ENCODE peak calls at places on chromosomes 11 and 22, in six cellular contexts. I is body of pancreas, Z is cardiac muscle cell, T is heart right ventricle, O is AG04449, P is MM.1S. C is an unnamed sample.
A peak's percentile ranks its signal among the peaks of the same experiment; 100 is the strongest.

GRCh38 chr11:109362059-109362458 is 59.9 kb upstream of the C11orf87 start:
- DNase-seq in O (no peak), I (no peak), T (no peak), Z (no peak), P (no peak), C (no peak)

GRCh38 chr22:46537221-46537945 is at the start of gene CELSR1:
- DNase-seq in P (no peak), I (no peak), O (no peak), Z (peak; percentile 84), T (no peak), C (no peak)

GRCh38 chr11:116472661-116473060 is 300.1 kb downstream of the BUD13 start:
- DNase-seq in I (no peak), P (no peak), T (no peak), O (no peak), Z (no peak), C (no peak)

GRCh38 chr22:41563051-41563711 is 2.4 kb downstream of the CSDC2 start:
- DNase-seq in Z (no peak), I (peak; percentile 47), T (no peak), O (no peak), P (no peak), C (no peak)

GRCh38 chr22:39220450-39220849 is 24.3 kb downstream of the PDGFB start:
- DNase-seq in O (no peak), I (no peak), P (no peak), Z (no peak), T (no peak), C (no peak)

GRCh38 chr11:77267910-77268309 is 33.6 kb downstream of the GDPD4 start:
- DNase-seq in Z (no peak), T (no peak), P (no peak), O (peak; percentile 61), I (no peak), C (no peak)

GRCh38 chr11:45921561-45922424 is 663 bp upstream of the LARGE2 start:
- DNase-seq in T (no peak), Z (peak; percentile 55), O (no peak), I (peak; percentile 95), P (peak; percentile 75), C (no peak)

GRCh38 chr11:64788321-64789215 is 10.2 kb upstream of the SF1 start:
- DNase-seq in T (no peak), I (no peak), Z (no peak), O (no peak), P (no peak), C (no peak)

GRCh38 chr11:71999813-72000590 is 1.3 kb downstream of the IL18BP start:
- DNase-seq in P (no peak), I (no peak), O (no peak), Z (no peak), T (no peak), C (no peak)

GRCh38 chr11:131242616-131243015 is 127.8 kb upstream of the NTM start:
- DNase-seq in O (no peak), T (no peak), P (no peak), Z (no peak), I (no peak), C (no peak)

GRCh38 chr11:5625281-5625680 is 480 bp downstream of the TRIM34 start:
- DNase-seq in T (no peak), O (no peak), I (no peak), Z (no peak), P (no peak), C (no peak)

GRCh38 chr11:6742260-6742659 is 29.5 kb downstream of the OR2AG2 start:
- DNase-seq in I (no peak), T (no peak), O (no peak), Z (no peak), P (no peak), C (no peak)

GRCh38 chr11:95674669-95675358 is 114.8 kb downstream of the FAM76B start:
- DNase-seq in P (no peak), T (no peak), O (no peak), I (no peak), Z (no peak), C (no peak)

GRCh38 chr11:73140213-73141030 is 1.7 kb downstream of the FCHSD2 start:
- DNase-seq in I (peak; percentile 30), Z (peak; percentile 69), T (peak; percentile 40), O (no peak), P (peak; percentile 68), C (no peak)

GRCh38 chr11:118918686-118919280 is 6.9 kb downstream of the BCL9L start:
- DNase-seq in I (no peak), Z (no peak), P (no peak), T (no peak), O (no peak), C (no peak)

GRCh38 chr11:20374746-20375305 is 11.3 kb downstream of the HTATIP2 start:
- DNase-seq in O (no peak), P (no peak), I (no peak), Z (no peak), T (no peak), C (no peak)

GRCh38 chr22:32836286-32836859 is 34.9 kb downstream of the TIMP3 start:
- DNase-seq in Z (no peak), P (peak; percentile 42), T (no peak), I (no peak), O (no peak), C (no peak)

GRCh38 chr11:27882066-27882697 is 181.9 kb upstream of the BDNF start:
- DNase-seq in P (no peak), T (no peak), O (no peak), I (no peak), Z (no peak), C (no peak)

GRCh38 chr11:27281740-27282139 is 81.3 kb downstream of the CCDC34 start:
- DNase-seq in O (no peak), Z (no peak), P (no peak), T (no peak), I (no peak), C (no peak)

GRCh38 chr11:134439181-134439580 is 27.1 kb upstream of the B3GAT1 start:
- DNase-seq in I (no peak), O (no peak), T (no peak), P (no peak), Z (no peak), C (no peak)

GRCh38 chr11:22433066-22433450 is 94.9 kb downstream of the SLC17A6 start:
- DNase-seq in P (no peak), O (no peak), I (no peak), Z (no peak), T (no peak), C (no peak)

GRCh38 chr11:23755076-23755475 is 741.8 kb upstream of the LUZP2 start:
- DNase-seq in I (no peak), P (no peak), Z (no peak), O (no peak), T (no peak), C (no peak)

GRCh38 chr22:17893900-17894299 is 119.6 kb upstream of the BID start:
- DNase-seq in I (no peak), T (no peak), O (no peak), Z (no peak), P (no peak), C (no peak)

GRCh38 chr11:87265915-87266314 is 228.2 kb downstream of the TMEM135 start:
- DNase-seq in T (no peak), P (no peak), I (no peak), Z (no peak), O (no peak), C (no peak)

GRCh38 chr11:94130589-94131362 is 2.1 kb downstream of the PANX1 start:
- DNase-seq in Z (no peak), I (no peak), T (no peak), P (no peak), O (peak; percentile 73), C (no peak)

GRCh38 chr11:94133752-94134151 is 5.1 kb downstream of the PANX1 start:
- DNase-seq in I (no peak), O (no peak), Z (no peak), T (no peak), P (no peak), C (no peak)

GRCh38 chr11:94132823-94133408 is 4.3 kb downstream of the PANX1 start:
- DNase-seq in P (no peak), I (no peak), T (no peak), O (no peak), Z (no peak), C (no peak)

GRCh38 chr11:94131363-94132115 is 2.9 kb downstream of the PANX1 start:
- DNase-seq in P (no peak), I (peak; percentile 35), T (no peak), Z (no peak), O (no peak), C (no peak)

DNA sequence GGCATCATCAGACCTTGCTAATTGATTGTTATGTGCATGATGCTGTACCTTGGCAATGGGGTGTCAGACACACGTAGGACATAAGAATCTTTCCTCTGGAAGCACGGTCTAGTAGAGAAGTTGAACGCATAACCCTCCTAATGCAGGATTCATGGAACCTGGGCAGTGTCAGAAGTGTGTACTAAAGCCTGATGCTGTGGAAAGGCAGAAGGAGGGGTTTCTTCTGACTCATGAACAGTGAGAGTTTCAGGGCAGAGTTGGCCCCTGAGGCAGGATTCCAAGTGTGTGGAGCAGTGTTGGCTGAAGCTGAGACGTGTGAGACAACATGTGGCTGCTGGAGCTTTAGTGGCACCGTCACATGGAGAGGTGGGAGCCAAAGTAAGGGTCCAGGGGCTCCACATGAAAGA is 3.5 kb downstream of the PANX1 start:
- DNase-seq in O (no peak), I (no peak), Z (no peak), P (no peak), T (no peak), C (no peak)
- TF ChIP-seq CTCF in O (no peak), I (no peak), Z (no peak), P (no peak), T (no peak), C (no peak)

DNA sequence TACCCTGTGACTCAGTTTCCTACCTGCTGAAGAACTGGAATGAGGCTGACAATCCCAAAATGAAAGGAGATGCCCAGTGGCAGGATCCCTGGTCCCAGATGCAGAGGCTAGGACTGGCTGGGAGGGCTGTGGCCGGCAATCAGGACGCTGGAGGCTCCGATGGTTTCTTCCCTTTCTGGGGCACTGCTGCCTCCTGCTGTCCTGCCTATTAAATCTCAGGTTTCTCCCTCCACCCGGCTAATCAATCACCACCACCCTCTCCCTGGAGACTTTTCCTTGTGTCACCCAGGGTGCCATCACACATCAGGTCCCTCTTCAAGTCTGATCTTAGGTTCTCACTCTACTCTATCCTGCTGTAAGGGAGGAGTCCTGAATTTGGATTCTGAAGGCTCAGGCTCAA is 82.6 kb downstream of the RCN1 start:
- DNase-seq in I (peak; percentile 61), Z (peak; percentile 74), O (no peak), T (peak; percentile 57), P (peak; percentile 27), C (no peak)
- H3K4me3 ChIP-seq in I (no peak overlapping the region), Z (no peak overlapping the region), O (peak overlapping the region; percentile 36), T (peak overlapping the region; percentile 46), P (no peak overlapping the region), C (no peak overlapping the region)

DNA sequence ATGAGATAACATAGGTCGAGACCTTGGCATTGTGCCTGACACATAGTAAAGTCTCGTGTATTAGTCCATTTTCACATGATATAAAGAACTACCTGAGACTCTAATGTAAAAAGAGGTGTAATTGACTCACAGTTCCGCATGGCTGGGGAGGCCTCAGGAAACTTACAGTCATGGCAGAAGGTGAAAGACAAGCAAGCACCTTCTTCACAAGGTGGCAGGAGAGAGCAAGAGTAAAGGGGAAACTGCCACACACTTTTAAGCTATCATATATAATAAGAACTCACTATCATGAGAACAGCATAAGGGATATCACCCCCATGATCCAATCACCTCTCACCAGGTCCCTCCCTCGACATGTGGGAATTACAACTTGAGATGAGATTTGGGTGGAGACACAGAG is 165.2 kb downstream of the SPON1 start:
- DNase-seq in P (no peak), T (no peak), O (no peak), I (no peak), Z (no peak), C (no peak)
- TF ChIP-seq CTCF in P (no peak), T (no peak), O (no peak), I (no peak), Z (no peak), C (no peak)

GRCh38 chr22:49659281-49659923 is 168.3 kb downstream of the BRD1 start:
- DNase-seq in O (no peak), I (no peak), P (no peak), Z (no peak), T (no peak), C (no peak)
- H3K4me3 ChIP-seq in O (no peak overlapping the region), I (no peak overlapping the region), P (no peak overlapping the region), Z (no peak overlapping the region), T (no peak overlapping the region), C (no peak overlapping the region)

C was measured in GM12864.